ENCODE peak calls at places on chromosomes 4 and X, in five cellular contexts. Y is uterus, G is endothelial cell of umbilical vein, A is stomach, I is tibial nerve. B is an unnamed sample.

GRCh38 chr4:19375931-19376330 is 875.8 kb upstream of the SLIT2 start:
- DNase-seq in I (no peak), Y (no peak), A (no peak), G (no peak), B (no peak)

GRCh38 chrX:136354201-136354600 is 53.4 kb downstream of the ADGRG4 start:
- DNase-seq in I (no peak), Y (no peak), G (no peak), A (no peak), B (no peak)

GRCh38 chr4:2948895-2949781 is 14.1 kb downstream of the NOP14 start:
- DNase-seq in A (peak), G (peak), I (no peak), Y (no peak), B (peak)

GRCh38 chr4:4248036-4248884 is at the start of gene TMEM128:
- DNase-seq in Y (peak), A (peak), I (peak), G (peak), B (peak)

GRCh38 chr4:174591243-174592021 is 69.1 kb upstream of the HPGD start:
- DNase-seq in Y (no peak), G (no peak), A (no peak), I (no peak), B (no peak)

GRCh38 chr4:26256016-26256415 is 64.8 kb upstream of the RBPJ start:
- DNase-seq in Y (no peak), A (no peak), I (no peak), G (no peak), B (no peak)

GRCh38 chrX:44253573-44253942 is 89.9 kb downstream of the EFHC2 start:
- DNase-seq in G (no peak), I (no peak), A (no peak), Y (no peak), B (no peak)

GRCh38 chr4:173294444-173294843 is 39.7 kb downstream of the HMGB2 start:
- DNase-seq in Y (no peak), A (no peak), G (no peak), I (no peak), B (no peak)

GRCh38 chrX:11952176-11952720 is 186.0 kb upstream of the FRMPD4 start:
- DNase-seq in A (no peak), G (no peak), Y (no peak), I (no peak), B (no peak)

GRCh38 chr4:154277164-154277563 is 214.4 kb downstream of the DCHS2 start:
- DNase-seq in A (no peak), Y (no peak), I (no peak), G (no peak), B (no peak)

DNA sequence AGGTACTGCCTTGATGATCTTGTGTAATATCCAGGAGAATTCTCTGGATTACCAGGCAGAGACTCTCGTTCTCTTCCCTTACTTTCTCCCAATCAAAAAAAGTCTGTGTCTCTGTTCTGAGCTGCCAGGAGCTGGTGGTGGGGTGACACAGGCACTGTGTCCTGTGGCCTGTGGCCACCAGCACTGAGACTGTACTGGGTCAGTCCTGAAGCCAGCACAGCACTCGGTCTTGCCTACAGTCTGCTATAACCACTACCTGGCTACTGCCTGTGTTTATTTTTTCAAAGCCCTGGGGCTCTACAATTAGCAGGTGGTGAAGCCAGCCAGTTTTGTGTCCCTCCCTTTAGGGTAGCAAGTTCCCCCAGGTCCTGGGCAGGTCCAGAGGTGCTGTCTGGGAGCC is 331.1 kb upstream of the MAGEB18 start:
- DNase-seq in G (no peak), A (no peak), Y (no peak), I (no peak), B (no peak)
- TF ChIP-seq POLR2A in G (no peak), A (no peak), Y (no peak), I (no peak), B (no peak)

DNA sequence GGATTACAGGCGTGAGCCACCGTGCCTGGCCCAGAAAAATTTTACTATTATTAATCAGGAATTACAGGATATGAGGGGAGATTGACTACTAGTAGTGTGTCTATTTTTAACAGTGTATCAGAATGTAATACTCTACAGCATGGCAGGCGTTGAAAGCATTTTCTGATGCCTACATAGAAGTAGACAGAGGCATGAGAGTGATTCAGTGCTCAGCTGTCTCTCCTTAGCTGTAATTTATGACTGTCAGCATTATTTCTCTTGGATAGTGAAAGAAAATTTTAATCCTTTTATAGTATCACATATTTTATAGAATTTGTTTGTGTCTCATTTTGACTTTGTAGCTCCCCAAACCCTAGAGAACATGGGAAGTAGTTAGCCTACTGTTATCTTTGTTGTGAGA is 20.7 kb downstream of the ARHGAP24 start:
- DNase-seq in G (no peak), I (no peak), A (no peak), Y (no peak), B (no peak)
- H3K4me3 ChIP-seq in G (no peak), I (no peak), A (no peak), Y (no peak), B (no peak)

GRCh38 chrX:128975716-128976115 is 547.6 kb downstream of the SMARCA1 start:
- DNase-seq in G (peak), I (peak), Y (no peak), A (peak), B (peak)
- TF ChIP-seq CTCF in G (peak), I (peak), Y (no peak), A (peak), B (peak)

GRCh38 chrX:107714196-107714811 is 61.3 kb downstream of the TSC22D3 start:
- DNase-seq in A (no peak), I (no peak), Y (no peak), G (no peak), B (no peak)

GRCh38 chrX:107715331-107716044 is 60.1 kb downstream of the TSC22D3 start:
- DNase-seq in I (no peak), A (no peak), Y (no peak), G (no peak), B (no peak)

GRCh38 chrX:107712231-107713204 is 63.1 kb downstream of the TSC22D3 start:
- DNase-seq in Y (no peak), A (no peak), I (peak), G (no peak), B (no peak)

GRCh38 chrX:107711521-107712041 is 64.0 kb downstream of the TSC22D3 start:
- DNase-seq in G (no peak), I (no peak), Y (no peak), A (no peak), B (no peak)

DNA sequence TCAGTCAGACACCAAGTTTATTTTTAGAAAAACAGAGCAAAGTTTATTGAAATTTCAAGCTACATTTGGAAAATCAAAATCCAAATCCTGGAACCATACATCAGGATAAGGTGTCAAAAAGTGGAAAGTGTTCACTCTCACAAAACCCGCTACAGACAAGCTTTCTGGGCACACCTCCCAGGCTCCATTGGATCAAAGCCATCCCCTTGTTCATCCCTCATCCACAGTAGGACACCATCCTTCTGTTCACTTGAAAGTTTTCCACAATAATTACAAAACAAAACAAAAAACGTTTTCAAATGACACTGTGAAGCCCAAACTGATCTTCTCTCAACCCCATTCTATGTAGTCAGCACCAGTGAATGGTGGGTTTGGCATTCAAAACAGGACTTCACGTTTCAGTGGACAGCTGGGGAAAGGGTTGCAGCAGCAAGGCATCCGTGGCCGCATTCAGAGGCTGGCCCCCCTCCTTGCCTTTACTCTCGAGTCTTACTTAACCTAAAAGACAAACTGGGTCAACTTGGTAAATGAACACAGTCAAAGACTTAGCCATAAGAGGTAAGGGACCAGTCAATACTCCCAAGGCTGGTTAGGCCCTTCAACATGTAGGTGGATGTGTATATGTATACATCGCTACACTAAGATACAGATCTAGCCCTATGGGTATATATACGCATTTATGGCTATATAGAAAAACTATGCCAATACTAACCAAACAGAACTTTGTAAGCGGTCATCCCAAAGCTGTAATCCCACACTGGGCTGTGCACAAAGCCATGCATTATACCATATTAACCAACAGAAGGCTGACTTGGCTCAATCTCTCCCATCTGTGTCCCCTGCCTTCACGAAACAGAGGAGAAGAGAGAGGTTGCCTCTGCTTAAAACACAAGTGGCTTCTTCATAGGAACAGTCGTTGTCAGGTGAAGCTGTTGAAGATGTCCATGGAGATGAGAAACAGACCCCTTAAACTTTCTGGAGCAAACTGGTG is 62.1 kb downstream of the TSC22D3 start:
- DNase-seq in I (no peak), A (no peak), G (no peak), Y (peak), B (no peak)
- TF ChIP-seq POLR2A in I (no peak), A (no peak), G (no peak), Y (no peak), B (peak)

GRCh38 chr4:89277412-89277811 is 30.2 kb downstream of the GPRIN3 start:
- DNase-seq in G (no peak), Y (no peak), I (no peak), A (no peak), B (no peak)
- H3K4me3 ChIP-seq in G (no peak), Y (no peak), I (no peak), A (no peak), B (no peak)